ENCODE peak calls at places on chromosomes 3 and 15, in ten cellular contexts. P is kidney tubule cell; O is HFFc6; Y is CD8-positive, alpha-beta memory T cell; H is activated CD4-positive, alpha-beta T cell treated with anti-CD3 and anti-CD28 coated beads, Interleukin-2, amount 50 U/mL, for 1 hour; F is stimulated activated CD4-positive, alpha-beta T cell treated with anti-CD3 and anti-CD28 coated beads, Interleukin-2, amount 100 ng/mL, for 48 hours; S is islet precursor cell; J is RWPE1; G is cardiac muscle cell; I is bronchial epithelial cell. X is an unnamed sample.

GRCh38 chr3:45042162-45042561 is 16.1 kb downstream of the CLEC3B start:
- DNase-seq in J (no peak), H (no peak), G (no peak), I (no peak), P (no peak), O (no peak), Y (no peak), S (no peak), F (no peak), X (no peak)

GRCh38 chr3:170414202-170414663 is 4.4 kb upstream of the CLDN11 start:
- DNase-seq in F (no peak), S (no peak), P (peak), G (peak), J (peak), O (peak), H (peak), Y (no peak), I (peak), X (peak)

GRCh38 chr3:151318313-151318712 is 1.7 kb upstream of the GPR87 start:
- DNase-seq in G (no peak), Y (no peak), O (peak), H (no peak), J (no peak), F (no peak), S (no peak), P (no peak), I (no peak), X (no peak)

GRCh38 chr3:113258311-113258710 is 47.0 kb downstream of the BOC start:
- DNase-seq in G (no peak), I (no peak), Y (no peak), H (no peak), F (no peak), O (no peak), S (no peak), J (no peak), P (no peak), X (no peak)

GRCh38 chr3:59131016-59131771 is 81.4 kb upstream of the CFAP20DC start:
- DNase-seq in Y (no peak), H (no peak), P (no peak), I (no peak), F (no peak), J (no peak), S (no peak), O (no peak), G (no peak), X (no peak)

GRCh38 chr15:63908986-63909385 is 75.2 kb upstream of the HERC1 start:
- DNase-seq in G (no peak), I (peak), P (peak), F (no peak), O (peak), J (peak), H (no peak), Y (no peak), S (no peak), X (no peak)

GRCh38 chr15:64029633-64030032 is 16.7 kb downstream of the DAPK2 start:
- DNase-seq in Y (no peak), F (no peak), J (no peak), S (no peak), G (no peak), I (no peak), H (no peak), O (no peak), P (no peak), X (no peak)

GRCh38 chr3:46228259-46229222 is 13.7 kb upstream of the CCR3 start:
- DNase-seq in I (peak), S (no peak), J (peak), Y (no peak), G (peak), O (peak), P (no peak), H (no peak), F (no peak), X (no peak)

GRCh38 chr3:79167651-79168416 is 600.0 kb downstream of the ROBO1 start:
- DNase-seq in O (peak), Y (no peak), G (peak), P (peak), F (no peak), H (no peak), I (peak), J (peak), S (no peak), X (peak)

GRCh38 chr3:152257246-152258074 is 11.3 kb upstream of the MBNL1 start:
- DNase-seq in J (no peak), I (no peak), Y (no peak), H (no peak), O (peak), G (no peak), P (no peak), F (no peak), S (no peak), X (no peak)

GRCh38 chr15:20646529-20647142 is 105.0 kb upstream of the GOLGA6L6 start:
- DNase-seq in O (no peak), G (no peak), P (peak), I (no peak), J (peak), F (no peak), Y (no peak), H (no peak), S (no peak), X (no peak)

GRCh38 chr3:194871143-194871863 is 185.6 kb downstream of the FAM43A start:
- DNase-seq in J (peak), G (peak), P (peak), H (no peak), Y (no peak), I (peak), F (no peak), S (peak), O (peak), X (peak)

GRCh38 chr3:133282239-133282638 is 117.6 kb upstream of the BFSP2 start:
- DNase-seq in O (peak), Y (no peak), J (no peak), S (no peak), P (no peak), G (no peak), H (no peak), F (no peak), I (no peak), X (peak)

GRCh38 chr3:44555753-44556152 is 760 bp downstream of the ZKSCAN7 start:
- DNase-seq in I (peak), O (no peak), F (no peak), P (peak), S (no peak), H (no peak), G (peak), J (no peak), Y (no peak), X (peak)

GRCh38 chr3:72350761-72351505 is 497.3 kb downstream of the SHQ1 start:
- DNase-seq in I (no peak), Y (no peak), O (no peak), P (no peak), H (no peak), S (no peak), J (no peak), G (no peak), F (no peak), X (no peak)

GRCh38 chr3:53269888-53270880 is 14.4 kb upstream of the TKT start:
- DNase-seq in H (no peak), P (peak), I (peak), O (peak), Y (no peak), J (peak), S (peak), G (peak), F (no peak), X (peak)

GRCh38 chr3:4466783-4467521 is at the start of gene SUMF1:
- DNase-seq in P (peak), O (peak), F (peak), I (peak), G (peak), J (peak), H (peak), S (peak), Y (peak), X (peak)

GRCh38 chr3:38575279-38575843 is 74.1 kb downstream of the SCN5A start:
- DNase-seq in P (no peak), G (no peak), S (no peak), J (no peak), O (no peak), H (no peak), F (no peak), Y (no peak), I (no peak), X (no peak)

GRCh38 chr3:151974067-151974466 is 100.6 kb downstream of the SUCNR1 start:
- DNase-seq in P (no peak), F (no peak), H (no peak), I (no peak), J (no peak), Y (no peak), G (peak), O (peak), S (no peak), X (peak)

GRCh38 chr3:50559702-50560101 is 7.8 kb downstream of the C3orf18 start:
- DNase-seq in I (peak), G (no peak), H (no peak), S (no peak), J (no peak), P (peak), Y (no peak), O (peak), F (no peak), X (no peak)

GRCh38 chr3:118729546-118729945 is 305.1 kb downstream of the IGSF11 start:
- DNase-seq in P (no peak), I (no peak), Y (no peak), H (no peak), O (no peak), S (no peak), G (no peak), J (no peak), F (no peak), X (no peak)

GRCh38 chr3:186425788-186426730 is 64.0 kb upstream of the DGKG start:
- DNase-seq in G (peak), F (no peak), J (no peak), Y (no peak), H (no peak), O (peak), P (no peak), I (peak), S (no peak), X (peak)

GRCh38 chr15:70974004-70974832 is 81.6 kb downstream of the LRRC49 start:
- DNase-seq in I (peak), H (no peak), P (peak), F (no peak), S (no peak), O (peak), J (peak), Y (no peak), G (peak), X (no peak)

GRCh38 chr3:131361464-131362421 is 19.8 kb upstream of the NUDT16 start:
- DNase-seq in J (peak), Y (no peak), H (no peak), F (no peak), P (peak), S (peak), G (peak), I (peak), O (no peak), X (peak)

GRCh38 chr15:58065011-58065444 is 483 bp downstream of the ALDH1A2 start:
- DNase-seq in H (no peak), Y (no peak), S (peak), P (peak), I (no peak), F (no peak), J (no peak), O (no peak), G (peak), X (no peak)

GRCh38 chr3:39104961-39105686 is 2.3 kb downstream of the GORASP1 start:
- DNase-seq in Y (no peak), G (no peak), H (peak), J (no peak), P (peak), F (no peak), I (no peak), S (peak), O (no peak), X (no peak)

GRCh38 chr15:101206173-101206572 is 45.7 kb downstream of the CHSY1 start:
- DNase-seq in G (peak), I (peak), S (no peak), F (peak), J (no peak), H (peak), Y (peak), P (peak), O (no peak), X (no peak)

GRCh38 chr3:144866504-144866903 is 894.9 kb downstream of the DIPK2A start:
- DNase-seq in F (no peak), Y (no peak), I (no peak), J (no peak), O (no peak), H (no peak), S (no peak), G (no peak), P (no peak), X (no peak)

GRCh38 chr15:66515901-66516322 is 10.8 kb downstream of the ZWILCH start:
- DNase-seq in F (no peak), J (peak), S (no peak), Y (no peak), P (peak), G (peak), H (no peak), O (no peak), I (no peak), X (peak)

GRCh38 chr15:28123408-28124023 is 24.4 kb upstream of the OCA2 start:
- DNase-seq in I (peak), G (peak), O (peak), P (peak), F (peak), H (peak), J (peak), Y (no peak), S (peak), X (peak)

GRCh38 chr3:178043084-178043483 is 493.2 kb upstream of the KCNMB2 start:
- DNase-seq in J (no peak), G (peak), H (no peak), P (no peak), Y (no peak), I (no peak), O (no peak), S (no peak), F (no peak), X (no peak)

GRCh38 chr15:25170781-25171110 is 216.0 kb downstream of the SNRPN start:
- DNase-seq in H (no peak), Y (no peak), J (no peak), F (no peak), S (no peak), I (no peak), G (no peak), P (no peak), O (no peak), X (no peak)

GRCh38 chr3:122231781-122232180 is 48.3 kb downstream of the CASR start:
- DNase-seq in H (no peak), P (no peak), G (no peak), J (no peak), O (no peak), S (no peak), I (no peak), F (no peak), Y (no peak), X (no peak)

GRCh38 chr15:39127925-39128617 is 452.8 kb upstream of the THBS1 start:
- DNase-seq in H (no peak), O (peak), G (peak), P (peak), S (peak), F (no peak), Y (no peak), I (peak), J (peak), X (peak)

GRCh38 chr3:109548192-109548938 is 211.0 kb upstream of the DPPA4 start:
- DNase-seq in F (no peak), G (no peak), Y (no peak), J (no peak), O (no peak), S (no peak), H (no peak), I (peak), P (peak), X (no peak)

GRCh38 chr3:66039590-66039887 is 821 bp upstream of the MAGI1 start:
- DNase-seq in Y (no peak), O (no peak), I (no peak), J (no peak), G (peak), S (peak), P (peak), F (no peak), H (no peak), X (peak)

GRCh38 chr3:56197991-56198390 is 270.3 kb downstream of the ERC2 start:
- DNase-seq in Y (no peak), G (no peak), F (no peak), I (no peak), P (peak), H (no peak), O (no peak), S (no peak), J (no peak), X (no peak)